ENCODE peak calls at places on chromosomes 7 and 10, in five cellular contexts. One of them, this sample, is unnamed.

GRCh38 chr10:53140516-53140915 is 367.9 kb upstream of the MBL2 start:
- DNase-seq in brain microvascular endothelial cell: no peak
- DNase-seq in dorsolateral prefrontal cortex: no peak
- DNase-seq in left ventricle myocardium inferior: no peak
- DNase-seq in Calu3: no peak
- DNase-seq in this sample: no peak

GRCh38 chr7:112523871-112524270 is 43.1 kb downstream of the LSMEM1 start:
- DNase-seq in brain microvascular endothelial cell: no peak
- DNase-seq in dorsolateral prefrontal cortex: no peak
- DNase-seq in left ventricle myocardium inferior: no peak
- DNase-seq in Calu3: no peak
- DNase-seq in this sample: no peak

GRCh38 chr7:111658546-111658945 is 96.3 kb upstream of the IMMP2L start:
- DNase-seq in brain microvascular endothelial cell: no peak
- DNase-seq in dorsolateral prefrontal cortex: no peak
- DNase-seq in left ventricle myocardium inferior: no peak
- DNase-seq in Calu3: no peak
- DNase-seq in this sample: no peak

GRCh38 chr10:1130995-1131790 is 75.0 kb downstream of the WDR37 start:
- DNase-seq in brain microvascular endothelial cell: no peak
- DNase-seq in dorsolateral prefrontal cortex: no peak
- DNase-seq in left ventricle myocardium inferior: no peak
- DNase-seq in Calu3: no peak
- DNase-seq in this sample: no peak

GRCh38 chr10:48450811-48451466 is 144.5 kb downstream of the MAPK8 start:
- DNase-seq in brain microvascular endothelial cell: no peak
- DNase-seq in dorsolateral prefrontal cortex: no peak
- DNase-seq in left ventricle myocardium inferior: no peak
- DNase-seq in Calu3: no peak
- DNase-seq in this sample: no peak

GRCh38 chr10:114367041-114367675 is 37.1 kb downstream of the AFAP1L2 start:
- DNase-seq in brain microvascular endothelial cell: peak; percentile 20
- DNase-seq in dorsolateral prefrontal cortex: no peak
- DNase-seq in left ventricle myocardium inferior: no peak
- DNase-seq in Calu3: no peak
- DNase-seq in this sample: no peak

GRCh38 chr7:80682744-80683143 is 44.3 kb downstream of the CD36 start:
- DNase-seq in brain microvascular endothelial cell: no peak
- DNase-seq in dorsolateral prefrontal cortex: no peak
- DNase-seq in left ventricle myocardium inferior: no peak
- DNase-seq in Calu3: no peak
- DNase-seq in this sample: no peak

GRCh38 chr7:1874522-1875389 is 204.7 kb downstream of the ELFN1 start:
- DNase-seq in brain microvascular endothelial cell: no peak
- DNase-seq in dorsolateral prefrontal cortex: no peak
- DNase-seq in left ventricle myocardium inferior: no peak
- DNase-seq in Calu3: no peak
- DNase-seq in this sample: no peak

GRCh38 chr7:101066141-101066857 is 19.0 kb upstream of the TRIM56 start:
- DNase-seq in brain microvascular endothelial cell: peak; percentile 12
- DNase-seq in dorsolateral prefrontal cortex: no peak
- DNase-seq in left ventricle myocardium inferior: peak; percentile 27
- DNase-seq in Calu3: no peak
- DNase-seq in this sample: no peak

GRCh38 chr10:86260564-86260963 is 106.0 kb downstream of the GRID1 start:
- DNase-seq in brain microvascular endothelial cell: no peak
- DNase-seq in dorsolateral prefrontal cortex: peak; percentile 7
- DNase-seq in left ventricle myocardium inferior: no peak
- DNase-seq in Calu3: no peak
- DNase-seq in this sample: no peak

GRCh38 chr7:91367812-91368578 is 103.8 kb downstream of the FZD1 start:
- DNase-seq in brain microvascular endothelial cell: no peak
- DNase-seq in dorsolateral prefrontal cortex: no peak
- DNase-seq in left ventricle myocardium inferior: no peak
- DNase-seq in Calu3: no peak
- DNase-seq in this sample: no peak

GRCh38 chr7:78702770-78703169 is 750.7 kb downstream of the MAGI2 start:
- DNase-seq in brain microvascular endothelial cell: peak; percentile 63
- DNase-seq in dorsolateral prefrontal cortex: no peak
- DNase-seq in left ventricle myocardium inferior: no peak
- DNase-seq in Calu3: no peak
- DNase-seq in this sample: no peak

GRCh38 chr10:20100157-20100556 is 283.9 kb downstream of the PLXDC2 start:
- DNase-seq in brain microvascular endothelial cell: peak; percentile 23
- DNase-seq in dorsolateral prefrontal cortex: no peak
- DNase-seq in left ventricle myocardium inferior: no peak
- DNase-seq in Calu3: no peak
- DNase-seq in this sample: no peak

GRCh38 chr10:114557854-114558253 is 100.2 kb downstream of the ABLIM1 start:
- DNase-seq in brain microvascular endothelial cell: no peak
- DNase-seq in dorsolateral prefrontal cortex: no peak
- DNase-seq in left ventricle myocardium inferior: no peak
- DNase-seq in Calu3: no peak
- DNase-seq in this sample: no peak

GRCh38 chr7:38162036-38162435 is 16.0 kb upstream of the STARD3NL start:
- DNase-seq in brain microvascular endothelial cell: no peak
- DNase-seq in dorsolateral prefrontal cortex: no peak
- DNase-seq in left ventricle myocardium inferior: no peak
- DNase-seq in Calu3: no peak
- DNase-seq in this sample: no peak

GRCh38 chr10:28551086-28551485 is 18.2 kb downstream of the WAC start:
- DNase-seq in brain microvascular endothelial cell: no peak
- DNase-seq in dorsolateral prefrontal cortex: no peak
- DNase-seq in left ventricle myocardium inferior: no peak
- DNase-seq in Calu3: no peak
- DNase-seq in this sample: no peak

GRCh38 chr7:15920953-15921352 is 234.5 kb upstream of the MEOX2 start:
- DNase-seq in brain microvascular endothelial cell: no peak
- DNase-seq in dorsolateral prefrontal cortex: no peak
- DNase-seq in left ventricle myocardium inferior: no peak
- DNase-seq in Calu3: no peak
- DNase-seq in this sample: no peak

GRCh38 chr7:128906766-128907559 is 3.5 kb downstream of the KCP start:
- DNase-seq in brain microvascular endothelial cell: no peak
- DNase-seq in dorsolateral prefrontal cortex: no peak
- DNase-seq in left ventricle myocardium inferior: no peak
- DNase-seq in Calu3: no peak
- DNase-seq in this sample: no peak

GRCh38 chr10:58898854-58899573 is 277.4 kb upstream of the PHYHIPL start:
- DNase-seq in brain microvascular endothelial cell: no peak
- DNase-seq in dorsolateral prefrontal cortex: no peak
- DNase-seq in left ventricle myocardium inferior: no peak
- DNase-seq in Calu3: no peak
- DNase-seq in this sample: no peak

GRCh38 chr10:127153166-127153565 is 43.2 kb downstream of the INSYN2A start:
- DNase-seq in brain microvascular endothelial cell: no peak
- DNase-seq in dorsolateral prefrontal cortex: no peak
- DNase-seq in left ventricle myocardium inferior: no peak
- DNase-seq in Calu3: no peak
- DNase-seq in this sample: no peak

GRCh38 chr7:69115788-69116187 is 482.5 kb upstream of the AUTS2 start:
- DNase-seq in brain microvascular endothelial cell: no peak
- DNase-seq in dorsolateral prefrontal cortex: no peak
- DNase-seq in left ventricle myocardium inferior: no peak
- DNase-seq in Calu3: no peak
- DNase-seq in this sample: no peak

GRCh38 chr7:77794000-77794399 is 4.2 kb downstream of the TMEM60 start:
- DNase-seq in brain microvascular endothelial cell: no peak
- DNase-seq in dorsolateral prefrontal cortex: no peak
- DNase-seq in left ventricle myocardium inferior: no peak
- DNase-seq in Calu3: no peak
- DNase-seq in this sample: no peak

GRCh38 chr7:16135628-16136027 is 285.7 kb downstream of the CRPPA start:
- DNase-seq in brain microvascular endothelial cell: no peak
- DNase-seq in dorsolateral prefrontal cortex: no peak
- DNase-seq in left ventricle myocardium inferior: no peak
- DNase-seq in Calu3: no peak
- DNase-seq in this sample: no peak

GRCh38 chr7:75866497-75867389 is 12.1 kb upstream of the RHBDD2 start:
- DNase-seq in brain microvascular endothelial cell: peak; percentile 60
- DNase-seq in dorsolateral prefrontal cortex: peak; percentile 69
- DNase-seq in left ventricle myocardium inferior: peak; percentile 45
- DNase-seq in Calu3: peak; percentile 45
- DNase-seq in this sample: no peak

GRCh38 chr7:15921576-15921975 is 235.1 kb upstream of the MEOX2 start:
- DNase-seq in brain microvascular endothelial cell: peak; percentile 9
- DNase-seq in dorsolateral prefrontal cortex: no peak
- DNase-seq in left ventricle myocardium inferior: no peak
- DNase-seq in Calu3: no peak
- DNase-seq in this sample: no peak

GRCh38 chr7:29853072-29853471 is 46.8 kb downstream of the WIPF3 start:
- DNase-seq in brain microvascular endothelial cell: no peak
- DNase-seq in dorsolateral prefrontal cortex: no peak
- DNase-seq in left ventricle myocardium inferior: no peak
- DNase-seq in Calu3: no peak
- DNase-seq in this sample: no peak

GRCh38 chr10:59830601-59831259 is 75.6 kb downstream of the CCDC6 start:
- DNase-seq in brain microvascular endothelial cell: peak; percentile 54
- DNase-seq in dorsolateral prefrontal cortex: peak; percentile 35
- DNase-seq in left ventricle myocardium inferior: peak; percentile 26
- DNase-seq in Calu3: peak; percentile 66
- DNase-seq in this sample: no peak

GRCh38 chr7:64874114-64874513 is 29.0 kb upstream of the ZNF273 start:
- DNase-seq in brain microvascular endothelial cell: no peak
- DNase-seq in dorsolateral prefrontal cortex: no peak
- DNase-seq in left ventricle myocardium inferior: no peak
- DNase-seq in Calu3: no peak
- DNase-seq in this sample: no peak

GRCh38 chr10:21406595-21407218 is 118.8 kb downstream of the SKIDA1 start:
- DNase-seq in brain microvascular endothelial cell: peak; percentile 70
- DNase-seq in dorsolateral prefrontal cortex: no peak
- DNase-seq in left ventricle myocardium inferior: no peak
- DNase-seq in Calu3: no peak
- DNase-seq in this sample: no peak

GRCh38 chr10:84291389-84291788 is 37.0 kb upstream of the CCSER2 start:
- DNase-seq in brain microvascular endothelial cell: peak; percentile 66
- DNase-seq in dorsolateral prefrontal cortex: no peak
- DNase-seq in left ventricle myocardium inferior: no peak
- DNase-seq in Calu3: no peak
- DNase-seq in this sample: no peak

GRCh38 chr7:13312327-13312726 is 624.9 kb downstream of the ARL4A start:
- DNase-seq in brain microvascular endothelial cell: no peak
- DNase-seq in dorsolateral prefrontal cortex: no peak
- DNase-seq in left ventricle myocardium inferior: no peak
- DNase-seq in Calu3: no peak
- DNase-seq in this sample: no peak

GRCh38 chr7:70619659-70620058 is 512.3 kb upstream of the GALNT17 start:
- DNase-seq in brain microvascular endothelial cell: no peak
- DNase-seq in dorsolateral prefrontal cortex: no peak
- DNase-seq in left ventricle myocardium inferior: no peak
- DNase-seq in Calu3: no peak
- DNase-seq in this sample: no peak

GRCh38 chr7:86470763-86471162 is 172.9 kb upstream of the GRM3 start:
- DNase-seq in brain microvascular endothelial cell: no peak
- DNase-seq in dorsolateral prefrontal cortex: no peak
- DNase-seq in left ventricle myocardium inferior: no peak
- DNase-seq in Calu3: no peak
- DNase-seq in this sample: no peak

GRCh38 chr10:52644678-52645434 is 127.7 kb downstream of the MBL2 start:
- DNase-seq in brain microvascular endothelial cell: peak; percentile 49
- DNase-seq in dorsolateral prefrontal cortex: peak; percentile 60
- DNase-seq in left ventricle myocardium inferior: no peak
- DNase-seq in Calu3: peak; percentile 67
- DNase-seq in this sample: peak; percentile 49

GRCh38 chr7:13989138-13989943 is at the start of gene ETV1:
- DNase-seq in brain microvascular endothelial cell: peak; percentile 74
- DNase-seq in dorsolateral prefrontal cortex: peak; percentile 76
- DNase-seq in left ventricle myocardium inferior: peak; percentile 63
- DNase-seq in Calu3: peak; percentile 76
- DNase-seq in this sample: no peak

GRCh38 chr10:73920084-73920483 is 9.2 kb downstream of the PLAU start:
- DNase-seq in brain microvascular endothelial cell: no peak
- DNase-seq in dorsolateral prefrontal cortex: no peak
- DNase-seq in left ventricle myocardium inferior: peak; percentile 55
- DNase-seq in Calu3: no peak
- DNase-seq in this sample: no peak
- TF ChIP-seq CTCF in brain microvascular endothelial cell: peak; percentile 5
- TF ChIP-seq CTCF in dorsolateral prefrontal cortex: no peak
- TF ChIP-seq CTCF in left ventricle myocardium inferior: no peak
- TF ChIP-seq CTCF in Calu3: no peak
- TF ChIP-seq CTCF in this sample: no peak

GRCh38 chr7:54546986-54547314 is 4.8 kb downstream of the VSTM2A start:
- DNase-seq in brain microvascular endothelial cell: no peak
- DNase-seq in dorsolateral prefrontal cortex: no peak
- DNase-seq in left ventricle myocardium inferior: no peak
- DNase-seq in Calu3: no peak
- DNase-seq in this sample: no peak
- TF ChIP-seq CTCF in brain microvascular endothelial cell: no peak
- TF ChIP-seq CTCF in dorsolateral prefrontal cortex: no peak
- TF ChIP-seq CTCF in left ventricle myocardium inferior: no peak
- TF ChIP-seq CTCF in Calu3: no peak
- TF ChIP-seq CTCF in this sample: no peak

DNA sequence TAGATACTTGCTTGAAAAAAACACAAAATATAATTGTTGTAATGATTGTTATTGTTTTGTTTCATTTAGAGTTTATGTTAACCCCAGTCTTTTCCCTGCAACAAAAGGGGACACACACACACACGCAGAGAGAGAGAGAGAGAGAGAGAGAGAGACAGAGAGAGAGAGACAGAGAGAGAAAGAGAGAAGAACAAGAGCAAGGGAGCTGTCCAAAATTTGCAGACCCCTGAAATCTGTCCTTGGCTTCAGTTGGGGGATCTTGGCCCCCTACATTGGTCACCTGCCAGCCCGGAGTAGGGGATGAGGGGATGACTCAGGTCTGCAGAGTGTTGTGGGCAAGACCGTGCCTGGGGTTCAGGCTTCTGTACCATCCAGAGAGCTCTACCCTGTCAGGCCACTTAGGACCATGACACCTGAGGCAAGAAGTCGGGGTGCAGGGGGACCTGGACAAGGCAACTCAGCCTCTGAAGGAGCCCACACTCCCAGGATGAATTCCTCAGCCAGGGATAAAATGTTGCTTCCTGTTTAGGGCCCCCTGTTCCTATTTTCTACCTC is 73.1 kb downstream of the RAMP3 start:
- DNase-seq in brain microvascular endothelial cell: no peak
- DNase-seq in dorsolateral prefrontal cortex: no peak
- DNase-seq in left ventricle myocardium inferior: no peak
- DNase-seq in Calu3: no peak
- DNase-seq in this sample: no peak
- TF ChIP-seq CTCF in brain microvascular endothelial cell: no peak
- TF ChIP-seq CTCF in dorsolateral prefrontal cortex: no peak
- TF ChIP-seq CTCF in left ventricle myocardium inferior: no peak
- TF ChIP-seq CTCF in Calu3: no peak
- TF ChIP-seq CTCF in this sample: no peak

GRCh38 chr10:33010132-33011037 is 52.4 kb upstream of the ITGB1 start:
- DNase-seq in brain microvascular endothelial cell: peak; percentile 70
- DNase-seq in dorsolateral prefrontal cortex: no peak
- DNase-seq in left ventricle myocardium inferior: no peak
- DNase-seq in Calu3: peak; percentile 83
- DNase-seq in this sample: no peak
- TF ChIP-seq CTCF in brain microvascular endothelial cell: peak; percentile 73
- TF ChIP-seq CTCF in dorsolateral prefrontal cortex: no peak
- TF ChIP-seq CTCF in left ventricle myocardium inferior: peak; percentile 42
- TF ChIP-seq CTCF in Calu3: peak; percentile 33
- TF ChIP-seq CTCF in this sample: no peak

GRCh38 chr10:80443531-80443974 is 10.6 kb upstream of the TSPAN14 start:
- DNase-seq in brain microvascular endothelial cell: no peak
- DNase-seq in dorsolateral prefrontal cortex: no peak
- DNase-seq in left ventricle myocardium inferior: no peak
- DNase-seq in Calu3: peak; percentile 35
- DNase-seq in this sample: no peak
- TF ChIP-seq CTCF in brain microvascular endothelial cell: peak; percentile 57
- TF ChIP-seq CTCF in dorsolateral prefrontal cortex: peak; percentile 51
- TF ChIP-seq CTCF in left ventricle myocardium inferior: peak; percentile 67
- TF ChIP-seq CTCF in Calu3: no peak
- TF ChIP-seq CTCF in this sample: no peak